ENCODE peak calls at places on chromosomes 5 and 9, in eight cellular contexts. One of them, this sample, is unnamed.

GRCh38 chr5:92267830-92268229 is 884.7 kb upstream of the ARRDC3 start:
- DNase-seq in A673: no peak
- DNase-seq in A549: no peak
- DNase-seq in fibroblast of pulmonary artery: no peak
- DNase-seq in AG04450: no peak
- DNase-seq in neural progenitor cell: no peak
- DNase-seq in uterus: no peak
- DNase-seq in right lobe of liver: no peak
- DNase-seq in this sample: no peak

GRCh38 chr9:92141144-92142129 is 26.2 kb upstream of the SPTLC1 start:
- DNase-seq in AG04450: no peak
- DNase-seq in uterus: peak; percentile 59
- DNase-seq in right lobe of liver: no peak
- DNase-seq in A673: no peak
- DNase-seq in fibroblast of pulmonary artery: peak; percentile 39
- DNase-seq in A549: no peak
- DNase-seq in neural progenitor cell: peak; percentile 76
- DNase-seq in this sample: no peak

GRCh38 chr9:104743377-104743985 is 4.0 kb upstream of the NIPSNAP3A start:
- DNase-seq in right lobe of liver: no peak
- DNase-seq in A549: peak; percentile 74
- DNase-seq in neural progenitor cell: peak; percentile 54
- DNase-seq in AG04450: peak; percentile 21
- DNase-seq in uterus: no peak
- DNase-seq in A673: peak; percentile 75
- DNase-seq in fibroblast of pulmonary artery: peak; percentile 86
- DNase-seq in this sample: peak; percentile 32

GRCh38 chr5:72154076-72154756 is 46.9 kb downstream of the MAP1B start:
- DNase-seq in AG04450: no peak
- DNase-seq in right lobe of liver: no peak
- DNase-seq in uterus: no peak
- DNase-seq in fibroblast of pulmonary artery: no peak
- DNase-seq in neural progenitor cell: no peak
- DNase-seq in A673: no peak
- DNase-seq in A549: no peak
- DNase-seq in this sample: no peak

GRCh38 chr5:80246995-80247729 is 8.7 kb downstream of the SERINC5 start:
- DNase-seq in fibroblast of pulmonary artery: peak; percentile 86
- DNase-seq in A673: peak; percentile 81
- DNase-seq in AG04450: no peak
- DNase-seq in right lobe of liver: peak; percentile 59
- DNase-seq in A549: peak; percentile 70
- DNase-seq in uterus: peak; percentile 55
- DNase-seq in neural progenitor cell: peak; percentile 82
- DNase-seq in this sample: peak; percentile 79

GRCh38 chr5:167839065-167839464 is 452.4 kb upstream of the WWC1 start:
- DNase-seq in A673: no peak
- DNase-seq in A549: no peak
- DNase-seq in right lobe of liver: no peak
- DNase-seq in AG04450: no peak
- DNase-seq in neural progenitor cell: no peak
- DNase-seq in fibroblast of pulmonary artery: no peak
- DNase-seq in uterus: no peak
- DNase-seq in this sample: no peak

GRCh38 chr9:83572524-83572923 is 34.3 kb upstream of the FRMD3 start:
- DNase-seq in AG04450: no peak
- DNase-seq in neural progenitor cell: no peak
- DNase-seq in A673: no peak
- DNase-seq in right lobe of liver: no peak
- DNase-seq in uterus: no peak
- DNase-seq in fibroblast of pulmonary artery: peak; percentile 67
- DNase-seq in A549: no peak
- DNase-seq in this sample: no peak

GRCh38 chr5:91150189-91150588 is 232.9 kb downstream of the ARRDC3 start:
- DNase-seq in AG04450: no peak
- DNase-seq in A673: no peak
- DNase-seq in A549: peak; percentile 32
- DNase-seq in fibroblast of pulmonary artery: no peak
- DNase-seq in uterus: no peak
- DNase-seq in right lobe of liver: no peak
- DNase-seq in neural progenitor cell: no peak
- DNase-seq in this sample: no peak

GRCh38 chr9:105244996-105245719 is 707 bp downstream of the SLC44A1 start:
- DNase-seq in A549: peak; percentile 37
- DNase-seq in right lobe of liver: peak; percentile 70
- DNase-seq in uterus: peak; percentile 35
- DNase-seq in fibroblast of pulmonary artery: peak; percentile 61
- DNase-seq in AG04450: no peak
- DNase-seq in A673: peak; percentile 34
- DNase-seq in neural progenitor cell: peak; percentile 53
- DNase-seq in this sample: no peak

GRCh38 chr9:94909250-94909894 is 182.9 kb downstream of the AOPEP start:
- DNase-seq in fibroblast of pulmonary artery: no peak
- DNase-seq in AG04450: no peak
- DNase-seq in right lobe of liver: no peak
- DNase-seq in uterus: no peak
- DNase-seq in A673: no peak
- DNase-seq in A549: peak; percentile 97
- DNase-seq in neural progenitor cell: no peak
- DNase-seq in this sample: no peak

GRCh38 chr5:124744170-124744911 is 2.1 kb downstream of the ZNF608 start:
- DNase-seq in uterus: peak; percentile 27
- DNase-seq in AG04450: no peak
- DNase-seq in A673: no peak
- DNase-seq in A549: no peak
- DNase-seq in fibroblast of pulmonary artery: peak; percentile 57
- DNase-seq in right lobe of liver: peak; percentile 80
- DNase-seq in neural progenitor cell: no peak
- DNase-seq in this sample: no peak

GRCh38 chr9:118455259-118455658 is 751.1 kb downstream of the TLR4 start:
- DNase-seq in fibroblast of pulmonary artery: no peak
- DNase-seq in right lobe of liver: no peak
- DNase-seq in A673: no peak
- DNase-seq in uterus: no peak
- DNase-seq in neural progenitor cell: no peak
- DNase-seq in A549: peak; percentile 23
- DNase-seq in AG04450: no peak
- DNase-seq in this sample: no peak

GRCh38 chr5:66674802-66675201 is 78.6 kb downstream of the MAST4 start:
- DNase-seq in A673: no peak
- DNase-seq in fibroblast of pulmonary artery: no peak
- DNase-seq in right lobe of liver: no peak
- DNase-seq in neural progenitor cell: no peak
- DNase-seq in A549: no peak
- DNase-seq in uterus: no peak
- DNase-seq in AG04450: no peak
- DNase-seq in this sample: no peak

GRCh38 chr9:130473009-130473408 is 28.2 kb downstream of the ASS1 start:
- DNase-seq in fibroblast of pulmonary artery: no peak
- DNase-seq in neural progenitor cell: no peak
- DNase-seq in right lobe of liver: no peak
- DNase-seq in AG04450: no peak
- DNase-seq in uterus: no peak
- DNase-seq in A549: no peak
- DNase-seq in A673: no peak
- DNase-seq in this sample: no peak

GRCh38 chr5:88029011-88029410 is 239.6 kb downstream of the TMEM161B start:
- DNase-seq in A549: no peak
- DNase-seq in AG04450: no peak
- DNase-seq in fibroblast of pulmonary artery: no peak
- DNase-seq in uterus: no peak
- DNase-seq in right lobe of liver: no peak
- DNase-seq in neural progenitor cell: no peak
- DNase-seq in A673: no peak
- DNase-seq in this sample: no peak

GRCh38 chr5:9339206-9339818 is 206.6 kb downstream of the SEMA5A start:
- DNase-seq in AG04450: no peak
- DNase-seq in neural progenitor cell: peak; percentile 6
- DNase-seq in A549: peak; percentile 32
- DNase-seq in right lobe of liver: no peak
- DNase-seq in A673: peak; percentile 9
- DNase-seq in fibroblast of pulmonary artery: peak; percentile 24
- DNase-seq in uterus: no peak
- DNase-seq in this sample: no peak

GRCh38 chr9:92257327-92257726 is 36.2 kb downstream of the IARS1 start:
- DNase-seq in A549: no peak
- DNase-seq in right lobe of liver: no peak
- DNase-seq in fibroblast of pulmonary artery: no peak
- DNase-seq in A673: no peak
- DNase-seq in AG04450: no peak
- DNase-seq in neural progenitor cell: no peak
- DNase-seq in uterus: no peak
- DNase-seq in this sample: no peak

GRCh38 chr9:121169094-121169601 is 32.5 kb downstream of the RAB14 start:
- DNase-seq in A549: peak; percentile 31
- DNase-seq in right lobe of liver: no peak
- DNase-seq in neural progenitor cell: no peak
- DNase-seq in A673: peak; percentile 33
- DNase-seq in fibroblast of pulmonary artery: peak; percentile 27
- DNase-seq in uterus: no peak
- DNase-seq in AG04450: no peak
- DNase-seq in this sample: no peak
- TF ChIP-seq CTCF in A549: no peak
- TF ChIP-seq CTCF in right lobe of liver: peak; percentile 41
- TF ChIP-seq CTCF in neural progenitor cell: peak; percentile 35
- TF ChIP-seq CTCF in A673: peak; percentile 52
- TF ChIP-seq CTCF in fibroblast of pulmonary artery: peak; percentile 59
- TF ChIP-seq CTCF in uterus: no peak
- TF ChIP-seq CTCF in AG04450: peak; percentile 57
- TF ChIP-seq CTCF in this sample: peak; percentile 53

GRCh38 chr5:488744-489688 is 35.2 kb downstream of the SLC9A3 start:
- DNase-seq in right lobe of liver: no peak
- DNase-seq in A549: no peak
- DNase-seq in fibroblast of pulmonary artery: no peak
- DNase-seq in A673: no peak
- DNase-seq in AG04450: no peak
- DNase-seq in neural progenitor cell: no peak
- DNase-seq in uterus: no peak
- DNase-seq in this sample: no peak
- H3K4me3 ChIP-seq in right lobe of liver: no peak overlapping the region
- H3K4me3 ChIP-seq in A549: no peak overlapping the region
- H3K4me3 ChIP-seq in fibroblast of pulmonary artery: no peak overlapping the region
- H3K4me3 ChIP-seq in A673: no peak overlapping the region
- H3K4me3 ChIP-seq in AG04450: no peak overlapping the region
- H3K4me3 ChIP-seq in neural progenitor cell: no peak overlapping the region
- H3K4me3 ChIP-seq in uterus: no peak overlapping the region
- H3K4me3 ChIP-seq in this sample: no peak overlapping the region

GRCh38 chr5:1174122-1174936 is 27.1 kb upstream of the SLC6A19 start:
- DNase-seq in right lobe of liver: no peak
- DNase-seq in AG04450: no peak
- DNase-seq in neural progenitor cell: peak; percentile 76
- DNase-seq in A673: peak; percentile 95
- DNase-seq in uterus: peak; percentile 34
- DNase-seq in A549: peak; percentile 87
- DNase-seq in fibroblast of pulmonary artery: peak; percentile 83
- DNase-seq in this sample: peak; percentile 27
- TF ChIP-seq CTCF in right lobe of liver: peak; percentile 51
- TF ChIP-seq CTCF in AG04450: peak; percentile 49
- TF ChIP-seq CTCF in neural progenitor cell: peak; percentile 78
- TF ChIP-seq CTCF in A673: peak; percentile 93
- TF ChIP-seq CTCF in uterus: peak; percentile 52
- TF ChIP-seq CTCF in A549: peak; percentile 81
- TF ChIP-seq CTCF in fibroblast of pulmonary artery: peak; percentile 73
- TF ChIP-seq CTCF in this sample: peak; percentile 75

DNA sequence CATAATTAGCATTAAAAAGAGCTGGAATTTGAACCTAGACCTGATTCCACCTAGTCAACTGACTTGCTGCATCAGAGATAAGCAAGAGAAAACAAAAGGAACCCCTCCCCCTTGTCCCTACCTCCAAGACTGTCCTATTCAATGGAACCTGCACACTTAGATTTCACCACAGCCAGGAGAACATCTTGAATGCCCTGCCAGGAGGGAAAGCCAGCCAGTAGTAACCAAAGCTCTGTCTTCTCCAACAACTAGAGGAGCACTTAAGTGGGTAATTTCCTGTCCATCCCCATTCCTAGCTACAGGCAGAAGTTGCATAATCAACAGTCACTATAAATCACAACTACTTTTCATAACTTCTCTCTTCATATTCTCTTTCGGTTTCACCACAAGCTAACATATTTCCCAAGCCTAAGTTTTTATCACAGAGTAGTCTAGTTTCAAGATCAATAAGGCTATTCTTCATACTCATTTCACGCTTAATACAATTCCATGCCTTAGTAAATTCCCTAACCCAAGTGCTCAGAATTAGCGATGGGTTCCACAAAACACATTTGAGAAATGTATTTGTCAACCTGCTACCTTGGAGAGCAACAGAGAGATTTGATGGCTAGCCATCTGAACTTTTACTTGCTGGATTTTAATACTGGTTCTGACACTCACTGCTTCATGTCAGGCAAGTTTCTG is 2.2 kb downstream of the DENND1A start:
- DNase-seq in A549: no peak
- DNase-seq in fibroblast of pulmonary artery: peak; percentile 70
- DNase-seq in A673: peak; percentile 78
- DNase-seq in neural progenitor cell: no peak
- DNase-seq in AG04450: no peak
- DNase-seq in right lobe of liver: no peak
- DNase-seq in uterus: no peak
- DNase-seq in this sample: peak; percentile 48
- H3K4me3 ChIP-seq in A549: peak overlapping the region; percentile 95
- H3K4me3 ChIP-seq in fibroblast of pulmonary artery: no peak overlapping the region
- H3K4me3 ChIP-seq in A673: peak overlapping the region; percentile 61
- H3K4me3 ChIP-seq in neural progenitor cell: peak overlapping the region; percentile 76
- H3K4me3 ChIP-seq in AG04450: no peak overlapping the region
- H3K4me3 ChIP-seq in right lobe of liver: no peak overlapping the region
- H3K4me3 ChIP-seq in uterus: no peak overlapping the region
- H3K4me3 ChIP-seq in this sample: no peak overlapping the region

DNA sequence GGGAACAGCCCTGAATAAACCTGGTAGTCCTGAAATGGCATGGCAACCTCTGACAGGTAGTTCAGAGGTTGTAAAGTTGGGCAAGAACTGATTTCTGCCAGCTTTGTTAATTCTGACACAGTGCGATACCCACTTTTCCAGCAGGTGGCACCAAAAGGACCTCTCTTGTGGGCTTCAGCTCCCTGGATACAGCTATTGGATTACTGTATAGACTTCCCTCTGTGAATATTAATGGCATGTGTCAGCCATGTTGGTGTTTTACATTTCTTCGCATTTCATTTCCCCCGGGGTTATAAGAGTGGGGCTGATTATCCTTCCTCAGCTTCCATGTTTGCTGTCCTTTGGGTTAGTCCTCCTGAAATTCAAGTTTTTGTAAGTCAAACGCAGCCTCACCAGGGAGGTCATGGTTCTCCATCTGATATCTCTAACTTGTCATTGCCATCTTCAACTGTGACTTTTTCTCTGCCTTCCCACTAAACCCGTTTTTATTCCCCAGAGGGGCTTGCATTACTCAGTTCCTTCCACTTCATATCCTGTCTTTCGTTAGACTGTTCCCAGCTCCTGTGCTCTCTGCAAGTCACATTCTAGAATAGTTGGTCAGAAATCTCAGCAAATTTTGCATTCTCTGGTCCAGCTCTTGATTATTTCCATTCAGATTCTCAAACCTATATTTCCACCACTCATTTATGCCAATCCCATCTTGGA is 135.6 kb downstream of the LIFR start:
- DNase-seq in neural progenitor cell: peak; percentile 61
- DNase-seq in A673: peak; percentile 89
- DNase-seq in uterus: peak; percentile 48
- DNase-seq in AG04450: peak; percentile 29
- DNase-seq in right lobe of liver: peak; percentile 45
- DNase-seq in A549: peak; percentile 73
- DNase-seq in fibroblast of pulmonary artery: peak; percentile 78
- DNase-seq in this sample: peak; percentile 38
- TF ChIP-seq CTCF in neural progenitor cell: peak; percentile 76
- TF ChIP-seq CTCF in A673: peak; percentile 89
- TF ChIP-seq CTCF in uterus: peak; percentile 62
- TF ChIP-seq CTCF in AG04450: peak; percentile 86
- TF ChIP-seq CTCF in right lobe of liver: peak; percentile 70
- TF ChIP-seq CTCF in A549: peak; percentile 86
- TF ChIP-seq CTCF in fibroblast of pulmonary artery: peak; percentile 92
- TF ChIP-seq CTCF in this sample: peak; percentile 80

GRCh38 chr5:73436535-73437125 is 11.9 kb downstream of the FOXD1 start:
- DNase-seq in A673: no peak
- DNase-seq in right lobe of liver: no peak
- DNase-seq in neural progenitor cell: no peak
- DNase-seq in uterus: no peak
- DNase-seq in A549: no peak
- DNase-seq in fibroblast of pulmonary artery: no peak
- DNase-seq in AG04450: no peak
- DNase-seq in this sample: no peak
- H3K4me3 ChIP-seq in A673: no peak overlapping the region
- H3K4me3 ChIP-seq in right lobe of liver: peak overlapping the region; percentile 3
- H3K4me3 ChIP-seq in neural progenitor cell: peak overlapping the region; percentile 43
- H3K4me3 ChIP-seq in uterus: no peak overlapping the region
- H3K4me3 ChIP-seq in A549: no peak overlapping the region
- H3K4me3 ChIP-seq in fibroblast of pulmonary artery: no peak overlapping the region
- H3K4me3 ChIP-seq in AG04450: peak overlapping the region; percentile 41
- H3K4me3 ChIP-seq in this sample: no peak overlapping the region